ENCODE peak calls at places on chromosomes 2 and 18, in four cellular contexts. H is GM12878, O is SK-N-SH, L is H1. M is an unnamed sample.

GRCh38 chr18:8084160-8084559 is 517.0 kb downstream of the PTPRM start:
- DNase-seq in L (peak; percentile 55), H (no peak), O (peak; percentile 38), M (peak; percentile 28)

GRCh38 chr2:217743980-217744761 is 258.6 kb downstream of the TNS1 start:
- DNase-seq in H (no peak), O (no peak), L (peak; percentile 19), M (no peak)

GRCh38 chr2:128644745-128645256 is 326.1 kb upstream of the HS6ST1 start:
- DNase-seq in L (peak; percentile 74), O (no peak), H (no peak), M (no peak)

GRCh38 chr2:186780701-186781316 is 68.2 kb downstream of the ZSWIM2 start:
- DNase-seq in L (no peak), O (peak; percentile 3), H (no peak), M (peak; percentile 56)

GRCh38 chr2:130391058-130391871 is 35.4 kb downstream of the PTPN18 start:
- DNase-seq in O (peak; percentile 89), H (no peak), L (peak; percentile 81), M (peak; percentile 55)

GRCh38 chr2:107412981-107413380 is 413.7 kb upstream of the RGPD4 start:
- DNase-seq in O (no peak), L (no peak), H (no peak), M (no peak)

GRCh38 chr2:192159764-192160163 is 35.0 kb downstream of the TMEFF2 start:
- DNase-seq in O (no peak), H (no peak), L (no peak), M (no peak)

GRCh38 chr2:38400513-38400912 is 23.4 kb upstream of the ATL2 start:
- DNase-seq in H (no peak), O (no peak), L (no peak), M (no peak)

GRCh38 chr2:29767606-29768335 is 153.6 kb downstream of the ALK start:
- DNase-seq in L (no peak), H (no peak), O (no peak), M (no peak)

GRCh38 chr2:179235463-179236108 is 29.0 kb downstream of the SESTD1 start:
- DNase-seq in H (no peak), L (no peak), O (no peak), M (peak; percentile 44)

GRCh38 chr2:138445227-138445626 is 56.3 kb upstream of the SPOPL start:
- DNase-seq in O (peak; percentile 35), L (no peak), H (no peak), M (no peak)

GRCh38 chr2:238847841-238848565 is at the start of gene TWIST2:
- DNase-seq in H (no peak), L (peak; percentile 74), O (peak; percentile 56), M (no peak)

GRCh38 chr2:60100034-60100433 is 453.4 kb downstream of the BCL11A start:
- DNase-seq in H (no peak), O (no peak), L (no peak), M (no peak)

GRCh38 chr2:238864207-238865014 is 16.5 kb downstream of the TWIST2 start:
- DNase-seq in O (no peak), L (peak; percentile 62), H (no peak), M (peak; percentile 98)

GRCh38 chr2:25521665-25522387 is 151.6 kb downstream of the DTNB start:
- DNase-seq in O (peak; percentile 66), L (no peak), H (peak; percentile 90), M (peak; percentile 72)

GRCh38 chr2:162014751-162015150 is 59.3 kb downstream of the DPP4 start:
- DNase-seq in O (no peak), L (no peak), H (no peak), M (no peak)

GRCh38 chr18:8208716-8209115 is 400.5 kb upstream of the RAB12 start:
- DNase-seq in H (no peak), O (no peak), L (no peak), M (no peak)

GRCh38 chr2:242060212-242060835 is 190.8 kb downstream of the RTP5 start:
- DNase-seq in H (no peak), O (no peak), L (no peak), M (no peak)

GRCh38 chr2:60549250-60550150 is 4.0 kb downstream of the BCL11A start:
- DNase-seq in O (peak; percentile 48), L (peak; percentile 78), H (no peak), M (no peak)

GRCh38 chr2:85588218-85589044 is 4.2 kb downstream of the VAMP5 start:
- DNase-seq in O (no peak), L (no peak), H (no peak), M (no peak)

GRCh38 chr2:197358927-197359326 is 48.3 kb upstream of the ANKRD44 start:
- DNase-seq in L (no peak), O (no peak), H (no peak), M (no peak)

GRCh38 chr2:112718862-112719370 is 1.9 kb upstream of the NT5DC4 start:
- DNase-seq in O (no peak), L (no peak), H (no peak), M (no peak)

GRCh38 chr2:156115338-156115737 is 217.2 kb downstream of the NR4A2 start:
- DNase-seq in O (no peak), H (no peak), L (no peak), M (no peak)

GRCh38 chr2:127631997-127632581 is 13.9 kb upstream of the GPR17 start:
- DNase-seq in O (no peak), L (no peak), H (no peak), M (no peak)

GRCh38 chr2:32770360-32770759 is 142.5 kb downstream of the TTC27 start:
- DNase-seq in H (no peak), L (no peak), O (no peak), M (no peak)

GRCh38 chr18:59669872-59670657 is 27.2 kb downstream of the CCBE1 start:
- DNase-seq in L (no peak), H (no peak), O (no peak), M (no peak)

GRCh38 chr2:218891275-218892135 is 10.9 kb downstream of the WNT10A start:
- DNase-seq in L (no peak), O (no peak), H (no peak), M (no peak)

GRCh38 chr18:11260963-11261441 is 111.6 kb upstream of the PIEZO2 start:
- DNase-seq in L (no peak), O (no peak), H (no peak), M (no peak)

GRCh38 chr2:12506846-12507245 is 209.9 kb upstream of the TRIB2 start:
- DNase-seq in L (no peak), H (no peak), O (no peak), M (no peak)

GRCh38 chr18:54775686-54776085 is 52.6 kb upstream of the RAB27B start:
- DNase-seq in L (no peak), H (no peak), O (peak; percentile 15), M (no peak)

GRCh38 chr2:75560768-75561565 is at the start of gene EVA1A:
- DNase-seq in O (peak; percentile 66), H (no peak), L (no peak), M (peak; percentile 73)

DNA sequence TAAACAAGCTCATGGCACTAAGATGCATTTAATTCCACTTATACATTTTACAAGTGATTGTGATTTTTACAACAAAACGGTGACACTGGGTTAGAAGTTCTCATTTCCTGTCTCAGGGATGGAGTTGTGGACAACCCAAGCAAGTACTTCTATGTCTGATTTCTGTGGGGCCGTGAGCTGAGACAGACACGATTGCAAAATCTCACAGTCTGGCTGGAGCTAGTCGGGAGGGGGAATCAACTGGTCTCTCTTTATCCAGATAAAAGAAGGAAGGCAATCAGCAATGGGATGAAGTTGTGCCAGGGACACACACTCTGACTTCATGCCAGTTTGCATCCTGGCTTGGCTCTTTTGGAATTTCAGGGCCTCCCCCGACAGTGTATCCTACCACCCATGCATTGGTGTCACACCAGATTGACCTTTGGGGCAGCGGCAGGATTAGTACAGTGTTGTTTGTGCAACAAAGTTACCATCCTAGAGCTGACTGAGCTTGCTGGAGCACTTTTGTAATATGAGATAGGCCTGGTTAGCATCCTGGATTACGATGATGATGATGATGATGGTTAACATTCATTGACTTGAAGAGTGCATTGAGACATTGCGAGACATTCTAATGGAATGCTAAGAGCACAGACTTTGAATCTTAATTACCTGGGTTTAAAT is 98.8 kb downstream of the CTAGE1 start:
- DNase-seq in L (no peak), H (no peak), O (no peak), M (no peak)
- TF ChIP-seq TCF12 in L (no peak), H (no peak), O (no peak), M (no peak)

DNA sequence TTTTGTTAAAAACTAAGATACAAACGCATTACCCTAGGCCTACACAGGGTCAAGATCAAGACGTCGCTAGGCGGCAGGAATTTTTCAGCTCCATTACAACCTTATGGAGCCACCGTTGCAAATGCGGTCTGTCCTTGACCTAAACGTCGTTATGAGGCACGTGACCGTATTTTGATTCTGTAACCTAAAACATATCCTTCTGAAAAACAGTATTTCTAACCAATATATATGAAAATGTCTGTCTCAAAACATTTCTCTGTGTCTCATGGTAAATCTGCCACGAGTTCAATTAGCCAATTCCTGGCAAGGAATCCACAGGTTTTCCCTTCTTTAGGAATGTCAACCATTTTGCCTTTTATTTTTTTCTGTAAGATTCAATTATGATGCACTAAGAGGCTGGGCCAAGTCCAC is 1.7 kb downstream of the RTN4 start:
- DNase-seq in H (no peak), O (peak; percentile 21), L (no peak), M (peak; percentile 58)
- TF ChIP-seq TCF12 in H (no peak), O (no peak), L (no peak), M (no peak)

GRCh38 chr2:233083782-233084181 is 23.6 kb downstream of the INPP5D start:
- DNase-seq in L (no peak), H (no peak), O (no peak), M (no peak)

GRCh38 chr2:233085037-233085838 is 25.1 kb downstream of the INPP5D start:
- DNase-seq in L (no peak), O (no peak), H (no peak), M (peak; percentile 93)

GRCh38 chr2:233082934-233083755 is 23.0 kb downstream of the INPP5D start:
- DNase-seq in H (no peak), O (no peak), L (no peak), M (no peak)

GRCh38 chr2:233085839-233086150 is 25.7 kb downstream of the INPP5D start:
- DNase-seq in O (no peak), H (no peak), L (no peak), M (no peak)

GRCh38 chr2:233084488-233084887 is 24.3 kb downstream of the INPP5D start:
- DNase-seq in L (no peak), H (peak; percentile 78), O (no peak), M (no peak)
- TF ChIP-seq TCF12 in L (no peak), H (peak; percentile 63), O (no peak), M (no peak)

GRCh38 chr2:81324046-81324445 is 1019.5 kb upstream of the LRRTM1 start:
- DNase-seq in H (no peak), O (no peak), L (no peak), M (peak; percentile 16)
- TF ChIP-seq TCF12 in H (no peak), O (no peak), L (no peak), M (no peak)